ENCODE peak calls at places on chromosomes 5 and 9, in nine cellular contexts. V is A549, A is K562, X is sigmoid colon, G is esophagus muscularis mucosa, K is H1, Y is tibial nerve, P is ovary, Q is transverse colon. I is an unnamed sample.

GRCh38 chr9:111645806-111646205 is 14.7 kb downstream of the DNAJC25 start:
- DNase-seq in K (no peak), G (no peak), P (no peak), Q (peak), Y (no peak), X (no peak), A (no peak), V (no peak), I (no peak)

GRCh38 chr5:119080975-119081374 is 10.1 kb downstream of the DMXL1 start:
- DNase-seq in P (no peak), A (no peak), G (no peak), V (no peak), X (no peak), K (no peak), Q (no peak), Y (no peak), I (no peak)

GRCh38 chr9:122128007-122128406 is 31.6 kb downstream of the NDUFA8 start:
- DNase-seq in V (no peak), G (no peak), Y (no peak), A (no peak), Q (no peak), K (no peak), X (no peak), P (no peak), I (no peak)

GRCh38 chr5:149824851-149825250 is 94.7 kb downstream of the PPARGC1B start:
- DNase-seq in A (no peak), Q (peak), P (peak), G (no peak), X (peak), Y (peak), K (no peak), V (no peak), I (no peak)

GRCh38 chr9:114156658-114157421 is 1.5 kb downstream of the COL27A1 start:
- DNase-seq in Q (peak), X (peak), G (no peak), A (no peak), K (no peak), P (peak), V (peak), Y (peak), I (peak)

GRCh38 chr9:68505681-68506409 is 34.8 kb downstream of the TMEM252 start:
- DNase-seq in Q (no peak), G (no peak), K (no peak), Y (no peak), A (no peak), V (no peak), P (no peak), X (no peak), I (no peak)

GRCh38 chr5:169100735-169101075 is 200.2 kb downstream of the SLIT3 start:
- DNase-seq in Q (no peak), K (no peak), X (no peak), V (peak), A (no peak), P (no peak), Y (no peak), G (no peak), I (no peak)

GRCh38 chr9:75775173-75775572 is 115.3 kb upstream of the PCSK5 start:
- DNase-seq in G (no peak), P (no peak), A (no peak), Y (no peak), V (no peak), K (no peak), X (no peak), Q (no peak), I (no peak)

GRCh38 chr5:179912951-179913350 is 5.3 kb upstream of the TBC1D9B start:
- DNase-seq in Y (no peak), G (no peak), X (no peak), P (no peak), A (no peak), K (no peak), Q (no peak), V (no peak), I (peak)

GRCh38 chr5:10563132-10563939 is 534 bp upstream of the ANKRD33B start:
- DNase-seq in X (peak), G (no peak), V (peak), Y (peak), Q (peak), P (peak), K (no peak), A (peak), I (no peak)

GRCh38 chr5:139655727-139656271 is 7.7 kb downstream of the CXXC5 start:
- DNase-seq in P (no peak), V (peak), Q (no peak), Y (no peak), X (no peak), A (no peak), K (no peak), G (no peak), I (peak)

GRCh38 chr5:172766287-172767104 is 4.5 kb downstream of the DUSP1 start:
- DNase-seq in P (peak), X (peak), G (peak), Q (peak), K (no peak), Y (peak), A (no peak), V (peak), I (peak)

GRCh38 chr9:132787748-132788159 is 90.3 kb downstream of the AK8 start:
- DNase-seq in G (no peak), K (no peak), V (no peak), P (no peak), A (no peak), X (no peak), Y (no peak), Q (no peak), I (no peak)

GRCh38 chr9:72577212-72577753 is 55.9 kb downstream of the TMC1 start:
- DNase-seq in A (no peak), Y (peak), K (no peak), G (no peak), Q (no peak), P (peak), X (no peak), V (peak), I (no peak)

GRCh38 chr9:127897194-127897692 is 2.2 kb downstream of the ST6GALNAC6 start:
- DNase-seq in G (peak), A (peak), Y (peak), V (peak), K (no peak), X (peak), Q (peak), P (peak), I (peak)
- TF ChIP-seq POLR2A in G (no peak), A (no peak), Y (peak), V (no peak), K (peak), X (no peak), Q (peak), P (peak), I (no peak)

DNA sequence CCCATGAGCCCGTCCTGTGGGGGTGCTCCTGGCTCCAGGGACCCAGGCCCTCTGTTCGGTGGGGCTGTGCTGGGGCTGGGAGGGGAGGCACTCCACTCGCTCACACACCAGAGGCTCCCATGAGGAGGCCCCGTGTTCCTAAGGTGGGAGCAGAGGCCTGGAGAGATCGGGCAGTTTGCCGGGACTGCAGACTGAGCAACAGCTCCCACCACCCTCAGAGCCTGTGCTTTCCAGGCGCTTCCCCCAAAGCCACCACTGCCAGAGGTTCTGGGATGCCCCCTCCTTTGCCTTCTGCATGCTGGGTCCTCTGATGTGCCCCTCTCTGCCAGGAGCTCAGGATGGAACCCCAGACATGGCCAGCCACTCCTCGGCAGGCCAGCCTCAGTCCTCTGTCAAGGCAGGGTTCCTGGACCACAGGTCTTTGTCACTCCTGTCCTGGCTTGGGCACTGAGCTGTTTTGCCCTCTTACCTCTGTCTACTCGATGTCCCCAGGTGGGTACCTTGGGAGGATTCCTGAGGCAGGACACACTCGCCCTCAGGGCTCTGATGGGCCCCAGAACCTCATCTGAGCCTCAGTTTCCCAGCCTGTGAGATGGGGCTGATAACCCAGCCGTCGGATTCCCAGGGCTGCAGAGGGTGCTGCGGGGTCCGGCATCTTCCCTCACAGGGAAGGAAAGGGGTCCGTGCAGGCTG is 80.8 kb downstream of the TSPAN17 start:
- DNase-seq in Y (no peak), G (no peak), X (no peak), Q (no peak), V (no peak), P (no peak), A (no peak), K (no peak), I (no peak)
- TF ChIP-seq EP300 in Y (no peak), G (no peak), X (no peak), Q (no peak), V (no peak), P (no peak), A (no peak), K (no peak), I (no peak)

GRCh38 chr5:1103505-1104326 is 8.1 kb downstream of the SLC12A7 start:
- DNase-seq in P (peak), K (no peak), Y (peak), Q (peak), G (no peak), A (peak), V (no peak), X (peak), I (peak)
- TF ChIP-seq POLR2A in P (no peak), K (no peak), Y (no peak), Q (no peak), G (no peak), A (no peak), V (no peak), X (no peak), I (no peak)

GRCh38 chr5:90477816-90478215 is 3.2 kb downstream of the POLR3G start:
- DNase-seq in Y (no peak), K (no peak), G (no peak), Q (no peak), P (no peak), A (no peak), X (no peak), V (no peak), I (no peak)
- TF ChIP-seq EP300 in Y (no peak), K (no peak), G (no peak), Q (no peak), P (no peak), A (no peak), X (no peak), V (no peak), I (no peak)

I was measured in stomach.